ENCODE peak calls at places on chromosomes 6 and 20, in eight cellular contexts. D is choroid plexus epithelial cell; W is activated naive CD4-positive, alpha-beta T cell; Y is fibroblast of the conjunctiva; N is cardiac fibroblast; C is fibroblast of lung; Z is EL; Q is amygdala. B is an unnamed sample.
A peak's percentile ranks its signal among the peaks of the same experiment; 100 is the strongest.

GRCh38 chr6:134173936-134174789 is 121.7 kb upstream of the SLC2A12 start:
- DNase-seq in D (peak; percentile 92), W (peak; percentile 86), Y (peak; percentile 81), N (peak; percentile 94), C (peak; percentile 92), Z (peak; percentile 87), Q (peak; percentile 54), B (peak; percentile 92)

GRCh38 chr6:168035098-168035660 is 37.7 kb downstream of the KIF25 start:
- DNase-seq in D (peak; percentile 86), W (no peak), Y (no peak), N (peak; percentile 54), C (peak; percentile 43), Z (peak; percentile 82), Q (no peak), B (no peak)

GRCh38 chr6:7152467-7152866 is 44.7 kb downstream of the RREB1 start:
- DNase-seq in D (no peak), W (no peak), Y (no peak), N (no peak), C (no peak), Z (no peak), Q (no peak), B (peak; percentile 57)

GRCh38 chr20:60792941-60793340 is 459.1 kb upstream of the CDH4 start:
- DNase-seq in D (no peak), W (no peak), Y (no peak), N (no peak), C (no peak), Z (no peak), Q (no peak), B (no peak)

GRCh38 chr6:168157272-168158007 is 78.4 kb upstream of the FRMD1 start:
- DNase-seq in D (peak; percentile 81), W (no peak), Y (no peak), N (peak; percentile 58), C (peak; percentile 35), Z (peak; percentile 74), Q (no peak), B (no peak)

GRCh38 chr6:169577236-169577635 is 124.6 kb downstream of the WDR27 start:
- DNase-seq in D (no peak), W (no peak), Y (no peak), N (no peak), C (no peak), Z (no peak), Q (no peak), B (no peak)

GRCh38 chr6:7730003-7730402 is 4.1 kb downstream of the BMP6 start:
- DNase-seq in D (no peak), W (no peak), Y (no peak), N (peak; percentile 46), C (no peak), Z (no peak), Q (no peak), B (no peak)

GRCh38 chr6:137746264-137746663 is 120.8 kb upstream of the TNFAIP3 start:
- DNase-seq in D (no peak), W (no peak), Y (no peak), N (no peak), C (no peak), Z (no peak), Q (no peak), B (no peak)

GRCh38 chr20:44731657-44732056 is 14.0 kb upstream of the KCNK15 start:
- DNase-seq in D (no peak), W (no peak), Y (no peak), N (no peak), C (no peak), Z (no peak), Q (no peak), B (no peak)

GRCh38 chr20:35387334-35387733 is 24.4 kb downstream of the UQCC1 start:
- DNase-seq in D (peak; percentile 75), W (no peak), Y (peak; percentile 9), N (peak; percentile 79), C (peak; percentile 71), Z (peak; percentile 79), Q (no peak), B (no peak)

GRCh38 chr6:146028250-146028789 is 542 bp upstream of the GRM1 start:
- DNase-seq in D (peak; percentile 67), W (no peak), Y (peak; percentile 17), N (peak; percentile 61), C (peak; percentile 51), Z (peak; percentile 53), Q (no peak), B (peak; percentile 58)

GRCh38 chr6:165717732-165718465 is 54.9 kb upstream of the PDE10A start:
- DNase-seq in D (peak; percentile 78), W (no peak), Y (no peak), N (peak; percentile 73), C (peak; percentile 5), Z (no peak), Q (no peak), B (no peak)

GRCh38 chr6:44253307-44254101 is 3.8 kb downstream of the SLC35B2 start:
- DNase-seq in D (peak; percentile 42), W (peak; percentile 12), Y (no peak), N (peak; percentile 52), C (no peak), Z (peak; percentile 65), Q (no peak), B (peak; percentile 84)

GRCh38 chr6:150129616-150130505 is 13.0 kb upstream of the PPP1R14C start:
- DNase-seq in D (no peak), W (no peak), Y (no peak), N (no peak), C (no peak), Z (no peak), Q (no peak), B (no peak)

B was measured in OCI-M1.